ENCODE peak calls at places on chromosomes 6 and 20, in ten cellular contexts. One of them, this sample, is unnamed. For H3K27me3 and H3K4me1, the result is how much of the 10 kb centered on the place peaks cover.

GRCh38 chr6:143027058-143027457 is 33.6 kb upstream of the AIG1 start:
- DNase-seq in neural progenitor cell: peak
- DNase-seq in GM23248: peak
- DNase-seq in heart right ventricle: peak
- DNase-seq in left ventricle myocardium inferior: peak
- DNase-seq in CD8-positive, alpha-beta T cell: peak
- DNase-seq in pancreas: peak
- DNase-seq in PC-9: no peak
- DNase-seq in astrocyte: no peak
- DNase-seq in heart left ventricle: peak
- DNase-seq in this sample: no peak

GRCh38 chr6:169165031-169165430 is 88.6 kb downstream of the THBS2 start:
- DNase-seq in neural progenitor cell: no peak
- DNase-seq in GM23248: no peak
- DNase-seq in heart right ventricle: no peak
- DNase-seq in left ventricle myocardium inferior: no peak
- DNase-seq in CD8-positive, alpha-beta T cell: no peak
- DNase-seq in pancreas: no peak
- DNase-seq in PC-9: no peak
- DNase-seq in astrocyte: no peak
- DNase-seq in heart left ventricle: no peak
- DNase-seq in this sample: no peak

GRCh38 chr6:54878705-54879104 is 32.1 kb downstream of the FAM83B start:
- DNase-seq in neural progenitor cell: no peak
- DNase-seq in GM23248: no peak
- DNase-seq in heart right ventricle: no peak
- DNase-seq in left ventricle myocardium inferior: no peak
- DNase-seq in CD8-positive, alpha-beta T cell: no peak
- DNase-seq in pancreas: no peak
- DNase-seq in PC-9: no peak
- DNase-seq in astrocyte: no peak
- DNase-seq in heart left ventricle: no peak
- DNase-seq in this sample: no peak

GRCh38 chr20:38302721-38303120 is 1.2 kb upstream of the BPI start:
- DNase-seq in neural progenitor cell: peak
- DNase-seq in GM23248: no peak
- DNase-seq in heart right ventricle: no peak
- DNase-seq in left ventricle myocardium inferior: no peak
- DNase-seq in CD8-positive, alpha-beta T cell: no peak
- DNase-seq in pancreas: no peak
- DNase-seq in PC-9: no peak
- DNase-seq in astrocyte: no peak
- DNase-seq in heart left ventricle: no peak
- DNase-seq in this sample: no peak

GRCh38 chr6:32166411-32167061 is 2.1 kb downstream of the EGFL8 start:
- DNase-seq in neural progenitor cell: no peak
- DNase-seq in GM23248: no peak
- DNase-seq in heart right ventricle: no peak
- DNase-seq in left ventricle myocardium inferior: no peak
- DNase-seq in CD8-positive, alpha-beta T cell: no peak
- DNase-seq in pancreas: no peak
- DNase-seq in PC-9: no peak
- DNase-seq in astrocyte: no peak
- DNase-seq in heart left ventricle: no peak
- DNase-seq in this sample: no peak

GRCh38 chr20:35171753-35172433 is at the start of gene PROCR:
- DNase-seq in neural progenitor cell: peak
- DNase-seq in GM23248: peak
- DNase-seq in heart right ventricle: peak
- DNase-seq in left ventricle myocardium inferior: peak
- DNase-seq in CD8-positive, alpha-beta T cell: no peak
- DNase-seq in pancreas: peak
- DNase-seq in PC-9: peak
- DNase-seq in astrocyte: peak
- DNase-seq in heart left ventricle: peak
- DNase-seq in this sample: peak

GRCh38 chr20:44963325-44964215 is 2.7 kb upstream of the STK4 start:
- DNase-seq in neural progenitor cell: no peak
- DNase-seq in GM23248: no peak
- DNase-seq in heart right ventricle: no peak
- DNase-seq in left ventricle myocardium inferior: no peak
- DNase-seq in CD8-positive, alpha-beta T cell: no peak
- DNase-seq in pancreas: no peak
- DNase-seq in PC-9: no peak
- DNase-seq in astrocyte: no peak
- DNase-seq in heart left ventricle: no peak
- DNase-seq in this sample: no peak

GRCh38 chr6:167793421-167793820 is 33.3 kb upstream of the AFDN start:
- DNase-seq in neural progenitor cell: no peak
- DNase-seq in GM23248: no peak
- DNase-seq in heart right ventricle: no peak
- DNase-seq in left ventricle myocardium inferior: no peak
- DNase-seq in CD8-positive, alpha-beta T cell: no peak
- DNase-seq in pancreas: no peak
- DNase-seq in PC-9: peak
- DNase-seq in astrocyte: no peak
- DNase-seq in heart left ventricle: no peak
- DNase-seq in this sample: peak

GRCh38 chr6:134026597-134026996 is 25.8 kb downstream of the SLC2A12 start:
- DNase-seq in neural progenitor cell: no peak
- DNase-seq in GM23248: peak
- DNase-seq in heart right ventricle: no peak
- DNase-seq in left ventricle myocardium inferior: no peak
- DNase-seq in CD8-positive, alpha-beta T cell: no peak
- DNase-seq in pancreas: no peak
- DNase-seq in PC-9: peak
- DNase-seq in astrocyte: peak
- DNase-seq in heart left ventricle: no peak
- DNase-seq in this sample: no peak

GRCh38 chr20:62644044-62644795 is 1.9 kb downstream of the SLCO4A1 start:
- DNase-seq in neural progenitor cell: no peak
- DNase-seq in GM23248: no peak
- DNase-seq in heart right ventricle: no peak
- DNase-seq in left ventricle myocardium inferior: no peak
- DNase-seq in CD8-positive, alpha-beta T cell: no peak
- DNase-seq in pancreas: no peak
- DNase-seq in PC-9: peak
- DNase-seq in astrocyte: no peak
- DNase-seq in heart left ventricle: peak
- DNase-seq in this sample: no peak

GRCh38 chr6:2378891-2379652 is 133.7 kb upstream of the GMDS start:
- DNase-seq in neural progenitor cell: no peak
- DNase-seq in GM23248: peak
- DNase-seq in heart right ventricle: no peak
- DNase-seq in left ventricle myocardium inferior: no peak
- DNase-seq in CD8-positive, alpha-beta T cell: no peak
- DNase-seq in pancreas: no peak
- DNase-seq in PC-9: peak
- DNase-seq in astrocyte: peak
- DNase-seq in heart left ventricle: no peak
- DNase-seq in this sample: no peak

GRCh38 chr20:3121271-3121911 is 36.9 kb upstream of the AVP start:
- DNase-seq in neural progenitor cell: no peak
- DNase-seq in GM23248: no peak
- DNase-seq in heart right ventricle: no peak
- DNase-seq in left ventricle myocardium inferior: no peak
- DNase-seq in CD8-positive, alpha-beta T cell: no peak
- DNase-seq in pancreas: no peak
- DNase-seq in PC-9: no peak
- DNase-seq in astrocyte: no peak
- DNase-seq in heart left ventricle: no peak
- DNase-seq in this sample: no peak

GRCh38 chr6:33610057-33610456 is 11.1 kb upstream of the ITPR3 start:
- DNase-seq in neural progenitor cell: no peak
- DNase-seq in GM23248: peak
- DNase-seq in heart right ventricle: no peak
- DNase-seq in left ventricle myocardium inferior: peak
- DNase-seq in CD8-positive, alpha-beta T cell: no peak
- DNase-seq in pancreas: no peak
- DNase-seq in PC-9: no peak
- DNase-seq in astrocyte: no peak
- DNase-seq in heart left ventricle: peak
- DNase-seq in this sample: no peak

GRCh38 chr20:25274891-25275812 is 27.3 kb downstream of the PYGB start:
- DNase-seq in neural progenitor cell: no peak
- DNase-seq in GM23248: no peak
- DNase-seq in heart right ventricle: peak
- DNase-seq in left ventricle myocardium inferior: peak
- DNase-seq in CD8-positive, alpha-beta T cell: no peak
- DNase-seq in pancreas: no peak
- DNase-seq in PC-9: no peak
- DNase-seq in astrocyte: no peak
- DNase-seq in heart left ventricle: peak
- DNase-seq in this sample: no peak
- H3K4me3 ChIP-seq in neural progenitor cell: no peak
- H3K4me3 ChIP-seq in GM23248: no peak
- H3K4me3 ChIP-seq in heart right ventricle: no peak
- H3K4me3 ChIP-seq in left ventricle myocardium inferior: no peak
- H3K4me3 ChIP-seq in CD8-positive, alpha-beta T cell: no peak
- H3K4me3 ChIP-seq in pancreas: no peak
- H3K4me3 ChIP-seq in PC-9: no peak
- H3K4me3 ChIP-seq in astrocyte: no peak
- H3K4me3 ChIP-seq in heart left ventricle: no peak
- H3K4me3 ChIP-seq in this sample: no peak

DNA sequence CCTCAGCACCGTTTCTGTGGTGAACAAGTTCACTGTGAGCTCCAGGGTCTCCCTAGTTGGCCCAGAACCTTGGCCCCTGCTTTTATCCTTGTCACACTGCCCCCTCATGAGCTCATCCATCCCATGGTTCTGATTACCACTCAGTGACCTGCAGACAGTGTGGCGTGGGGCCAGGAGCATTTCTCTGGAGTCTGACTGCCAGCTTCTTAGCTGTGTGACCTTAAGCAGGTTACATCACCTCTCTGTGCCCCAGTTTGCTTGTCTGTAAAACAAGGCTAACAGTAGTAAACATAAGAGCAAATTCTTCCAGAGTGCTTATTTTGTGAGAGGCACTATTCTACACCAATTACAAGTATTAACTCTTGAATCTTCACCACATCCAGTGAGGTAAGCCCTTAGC is 14.8 kb upstream of the MDGA1 start:
- DNase-seq in neural progenitor cell: no peak
- DNase-seq in GM23248: no peak
- DNase-seq in heart right ventricle: no peak
- DNase-seq in left ventricle myocardium inferior: no peak
- DNase-seq in CD8-positive, alpha-beta T cell: no peak
- DNase-seq in pancreas: no peak
- DNase-seq in PC-9: no peak
- DNase-seq in astrocyte: no peak
- DNase-seq in heart left ventricle: no peak
- DNase-seq in this sample: no peak
- H3K27me3 ChIP-seq in neural progenitor cell: under half
- H3K27me3 ChIP-seq in GM23248: under half
- H3K27me3 ChIP-seq in heart right ventricle: under half
- H3K27me3 ChIP-seq in left ventricle myocardium inferior: under half
- H3K27me3 ChIP-seq in CD8-positive, alpha-beta T cell: under half
- H3K27me3 ChIP-seq in pancreas: under half
- H3K27me3 ChIP-seq in PC-9: under half
- H3K27me3 ChIP-seq in astrocyte: under half
- H3K27me3 ChIP-seq in heart left ventricle: under half
- H3K27me3 ChIP-seq in this sample: under half

GRCh38 chr20:15860850-15861249 is 712.4 kb downstream of the KIF16B start:
- DNase-seq in neural progenitor cell: no peak
- DNase-seq in GM23248: no peak
- DNase-seq in heart right ventricle: no peak
- DNase-seq in left ventricle myocardium inferior: no peak
- DNase-seq in CD8-positive, alpha-beta T cell: no peak
- DNase-seq in pancreas: no peak
- DNase-seq in PC-9: no peak
- DNase-seq in astrocyte: no peak
- DNase-seq in heart left ventricle: no peak
- DNase-seq in this sample: no peak
- H3K4me1 ChIP-seq in neural progenitor cell: under half
- H3K4me1 ChIP-seq in GM23248: under half
- H3K4me1 ChIP-seq in heart right ventricle: under half
- H3K4me1 ChIP-seq in left ventricle myocardium inferior: under half
- H3K4me1 ChIP-seq in CD8-positive, alpha-beta T cell: under half
- H3K4me1 ChIP-seq in pancreas: under half
- H3K4me1 ChIP-seq in PC-9: under half
- H3K4me1 ChIP-seq in astrocyte: under half
- H3K4me1 ChIP-seq in heart left ventricle: under half
- H3K4me1 ChIP-seq in this sample: under half

DNA sequence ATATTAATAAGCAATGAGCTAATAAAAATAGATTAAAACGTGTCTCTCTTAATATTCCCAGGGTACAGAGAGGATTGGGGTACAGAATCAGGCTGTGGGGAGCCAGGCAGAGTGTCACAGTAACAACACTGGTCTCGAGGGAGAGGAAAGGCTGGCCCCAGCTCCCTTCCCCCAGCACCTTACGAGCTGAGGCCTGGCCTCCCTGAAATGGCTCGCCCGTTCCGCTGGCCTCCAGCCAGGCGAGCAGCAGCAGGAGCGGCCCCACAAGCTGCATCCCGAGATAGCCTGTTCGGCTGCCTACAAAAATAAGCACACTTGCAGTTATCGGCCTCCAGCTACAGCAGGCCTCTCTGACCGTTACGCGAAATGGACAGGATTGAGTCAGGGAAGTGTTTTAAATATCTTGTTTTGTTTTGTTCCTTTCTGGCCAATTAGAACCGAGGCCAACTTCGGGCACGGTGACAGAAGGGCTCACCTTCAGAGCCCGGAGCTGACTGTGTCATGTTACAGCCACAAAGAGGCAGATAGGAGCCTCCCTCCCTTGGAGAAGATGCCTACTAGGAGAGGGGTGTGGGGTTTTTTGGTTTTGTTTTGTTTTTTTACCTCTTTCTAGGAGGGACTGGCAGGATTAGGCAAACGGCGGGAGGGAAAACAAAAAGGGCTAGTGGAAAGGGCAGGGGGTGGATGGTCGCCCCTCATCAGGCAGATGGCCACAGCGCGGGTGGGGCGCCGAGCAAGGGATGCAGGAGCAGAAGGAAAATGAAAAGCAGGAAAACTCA is 4.2 kb upstream of the ZMYND8 start:
- DNase-seq in neural progenitor cell: peak
- DNase-seq in GM23248: peak
- DNase-seq in heart right ventricle: peak
- DNase-seq in left ventricle myocardium inferior: peak
- DNase-seq in CD8-positive, alpha-beta T cell: no peak
- DNase-seq in pancreas: peak
- DNase-seq in PC-9: peak
- DNase-seq in astrocyte: peak
- DNase-seq in heart left ventricle: peak
- DNase-seq in this sample: peak
- H3K4me3 ChIP-seq in neural progenitor cell: peak
- H3K4me3 ChIP-seq in GM23248: peak
- H3K4me3 ChIP-seq in heart right ventricle: peak
- H3K4me3 ChIP-seq in left ventricle myocardium inferior: peak
- H3K4me3 ChIP-seq in CD8-positive, alpha-beta T cell: no peak
- H3K4me3 ChIP-seq in pancreas: no peak
- H3K4me3 ChIP-seq in PC-9: peak
- H3K4me3 ChIP-seq in astrocyte: no peak
- H3K4me3 ChIP-seq in heart left ventricle: no peak
- H3K4me3 ChIP-seq in this sample: no peak

This sample was measured in lung.